ENCODE peak calls at places on chromosome 2, in four cellular contexts. B is NT2/D1, D is stomach, P is tibial artery. H is an unnamed sample. For H3K27me3, the result is how much of the 10 kb centered on the place peaks cover.

GRCh38 chr2:221102896-221103688 is 469.0 kb downstream of the EPHA4 start:
- DNase-seq in B (no peak), D (no peak), P (no peak), H (no peak)

GRCh38 chr2:96142217-96143113 is 2.8 kb downstream of the DUSP2 start:
- DNase-seq in B (no peak), D (no peak), P (no peak), H (no peak)

GRCh38 chr2:101127319-101128056 is 23.7 kb downstream of the TBC1D8 start:
- DNase-seq in B (no peak), D (no peak), P (no peak), H (no peak)

GRCh38 chr2:27095745-27096651 is 9.4 kb downstream of the KHK start:
- DNase-seq in B (no peak), D (peak), P (no peak), H (peak)

GRCh38 chr2:28152585-28153284 is 239.9 kb upstream of the FOSL2 start:
- DNase-seq in B (no peak), D (no peak), P (no peak), H (no peak)

GRCh38 chr2:218323526-218324472 is 31.5 kb upstream of the TMBIM1 start:
- DNase-seq in B (peak), D (no peak), P (no peak), H (peak)

GRCh38 chr2:42977236-42978174 is 185.1 kb upstream of the HAAO start:
- DNase-seq in B (no peak), D (no peak), P (peak), H (no peak)

GRCh38 chr2:136135924-136136906 is 18.3 kb upstream of the CXCR4 start:
- DNase-seq in B (no peak), D (peak), P (no peak), H (no peak)

GRCh38 chr2:30514134-30514860 is 67.3 kb downstream of the LCLAT1 start:
- DNase-seq in B (no peak), D (no peak), P (no peak), H (peak)

GRCh38 chr2:225768741-225769140 is 369.2 kb downstream of the NYAP2 start:
- DNase-seq in B (no peak), D (no peak), P (no peak), H (no peak)

GRCh38 chr2:17934721-17935120 is 56.3 kb downstream of the KCNS3 start:
- DNase-seq in B (no peak), D (no peak), P (peak), H (no peak)

GRCh38 chr2:25365241-25365640 is 23.5 kb upstream of the DNMT3A start:
- DNase-seq in B (no peak), D (no peak), P (no peak), H (no peak)

GRCh38 chr2:47062721-47063120 is 92.4 kb downstream of the STPG4 start:
- DNase-seq in B (no peak), D (no peak), P (no peak), H (no peak)

GRCh38 chr2:240217431-240218301 is 77.2 kb upstream of the OTOS start:
- DNase-seq in B (no peak), D (peak), P (peak), H (no peak)

GRCh38 chr2:227207573-227207972 is 43.1 kb downstream of the COL4A3 start:
- DNase-seq in B (no peak), D (no peak), P (no peak), H (no peak)
- H3K27me3 ChIP-seq in B (under half), D (under half), P (under half), H (under half)

GRCh38 chr2:20664071-20664390 is 2.9 kb upstream of the GDF7 start:
- DNase-seq in B (no peak), D (no peak), P (peak), H (no peak)

GRCh38 chr2:20663196-20664070 is 3.5 kb upstream of the GDF7 start:
- DNase-seq in B (no peak), D (no peak), P (peak), H (no peak)

GRCh38 chr2:20665261-20666113 is 1.5 kb upstream of the GDF7 start:
- DNase-seq in B (no peak), D (no peak), P (peak), H (no peak)

GRCh38 chr2:20666114-20666363 is 905 bp upstream of the GDF7 start:
- DNase-seq in B (no peak), D (no peak), P (peak), H (no peak)

DNA sequence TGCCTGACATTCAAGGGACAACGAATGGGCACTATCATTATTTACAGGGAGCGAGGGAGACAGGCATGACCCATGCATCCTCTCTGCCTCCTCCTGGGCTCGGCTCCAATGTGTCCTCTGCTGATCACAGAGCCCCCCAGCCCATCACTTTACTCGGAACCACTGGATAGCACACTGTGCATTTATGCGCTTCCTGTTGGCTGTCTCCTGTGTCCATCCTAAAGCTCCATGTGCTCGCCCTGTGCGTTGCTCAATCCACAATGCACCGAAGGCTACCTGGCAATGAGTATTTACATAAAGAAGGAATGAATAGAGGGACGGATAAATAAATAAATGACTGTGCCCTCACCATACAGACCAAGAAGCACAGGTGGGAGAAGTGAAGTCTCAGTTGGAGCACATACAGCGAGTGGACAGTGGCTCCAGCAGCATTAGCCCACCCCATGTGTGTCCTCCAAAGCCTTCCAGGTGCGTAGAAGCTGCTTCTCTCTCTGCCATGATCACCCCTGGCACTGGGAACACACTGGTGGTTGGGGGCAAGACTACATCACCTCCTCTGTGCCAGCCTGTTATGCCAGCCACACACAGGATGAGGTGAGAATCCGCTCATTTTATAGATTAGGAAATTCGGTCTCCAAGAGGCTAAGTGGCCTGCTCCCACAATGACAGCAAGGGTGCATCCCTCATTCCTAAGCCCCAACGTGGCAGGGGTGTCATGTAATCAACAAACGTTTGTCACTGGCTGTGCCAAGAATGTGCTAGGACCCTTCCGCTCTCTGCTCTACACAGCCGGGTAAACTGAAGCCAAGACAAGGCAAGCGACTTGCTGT is 2.3 kb upstream of the GDF7 start:
- DNase-seq in B (no peak), D (no peak), P (no peak), H (no peak)
- H3K27me3 ChIP-seq in B (half or more), D (half or more), P (under half), H (under half)

DNA sequence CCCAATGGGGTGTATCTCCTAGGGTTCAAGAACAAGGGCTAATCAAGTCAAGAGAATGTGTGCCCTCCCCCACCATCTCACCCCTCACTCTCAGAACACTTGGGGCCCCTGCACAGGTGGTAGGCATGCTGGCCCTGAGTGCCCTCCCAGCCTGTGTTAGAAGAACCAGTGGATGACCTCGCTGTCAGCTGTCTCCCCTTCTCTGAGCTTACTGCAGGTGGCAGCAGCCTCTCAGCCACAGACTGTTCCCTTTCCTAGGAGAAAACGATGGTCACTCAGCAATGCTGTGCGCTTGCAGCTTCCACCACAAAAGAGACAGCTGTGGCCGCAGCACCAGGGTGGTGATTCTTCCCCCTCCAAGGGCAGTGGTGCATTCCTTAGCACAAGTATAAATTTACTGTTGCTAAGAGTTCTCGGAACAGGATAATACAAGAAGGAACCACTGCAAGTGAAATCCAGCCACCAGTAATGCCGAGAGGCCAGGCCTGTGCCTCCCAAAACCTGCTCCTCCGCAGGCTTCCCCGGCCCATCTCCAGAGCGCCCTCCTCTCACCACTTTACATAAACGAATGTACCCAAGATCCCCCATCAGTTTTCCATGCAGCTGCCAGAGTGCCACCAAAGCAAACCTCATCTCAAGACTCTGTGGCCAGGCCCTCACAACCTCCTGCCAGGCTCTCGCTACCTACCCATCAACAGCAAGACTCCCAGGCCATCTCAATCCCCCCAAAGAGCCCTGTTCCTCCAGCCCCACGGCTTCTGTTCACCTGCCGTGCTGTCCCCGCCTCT is 935 bp upstream of the RAMP1 start:
- DNase-seq in B (peak), D (peak), P (peak), H (peak)
- H3K27me3 ChIP-seq in B (under half), D (under half), P (under half), H (under half)

GRCh38 chr2:223614534-223614933 is 12.4 kb upstream of the SCG2 start:
- DNase-seq in B (no peak), D (no peak), P (no peak), H (no peak)
- H3K27me3 ChIP-seq in B (half or more), D (under half), P (under half), H (under half)

GRCh38 chr2:9946818-9947217 is 4.7 kb upstream of the GRHL1 start:
- DNase-seq in B (no peak), D (no peak), P (no peak), H (no peak)

GRCh38 chr2:9950521-9951271 is 797 bp upstream of the GRHL1 start:
- DNase-seq in B (no peak), D (peak), P (no peak), H (peak)

GRCh38 chr2:9949239-9949991 is 2.1 kb upstream of the GRHL1 start:
- DNase-seq in B (no peak), D (no peak), P (no peak), H (no peak)

GRCh38 chr2:9949992-9950520 is 1.4 kb upstream of the GRHL1 start:
- DNase-seq in B (no peak), D (no peak), P (no peak), H (no peak)

DNA sequence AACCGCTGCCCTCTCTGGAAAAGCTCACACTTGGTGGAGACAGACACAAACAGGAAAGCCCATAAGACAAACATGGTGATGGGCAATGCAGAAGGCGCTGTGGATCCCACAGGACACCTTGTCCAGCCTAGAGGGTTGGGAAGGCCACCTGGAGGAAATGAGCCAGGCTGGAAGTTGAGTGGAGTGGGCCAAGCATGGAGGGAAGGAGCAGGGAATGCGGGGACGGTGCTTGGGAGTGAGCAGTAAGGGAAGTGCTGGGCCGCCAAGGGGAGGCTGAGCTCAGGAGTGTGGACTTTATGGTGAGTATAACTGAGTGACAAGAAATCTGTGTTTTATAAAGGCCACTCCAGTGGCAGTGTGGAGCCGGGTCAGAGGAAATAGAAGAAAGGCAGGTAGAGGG is 2.8 kb upstream of the GRHL1 start:
- DNase-seq in B (no peak), D (no peak), P (no peak), H (no peak)
- H3K27me3 ChIP-seq in B (under half), D (under half), P (under half), H (under half)

DNA sequence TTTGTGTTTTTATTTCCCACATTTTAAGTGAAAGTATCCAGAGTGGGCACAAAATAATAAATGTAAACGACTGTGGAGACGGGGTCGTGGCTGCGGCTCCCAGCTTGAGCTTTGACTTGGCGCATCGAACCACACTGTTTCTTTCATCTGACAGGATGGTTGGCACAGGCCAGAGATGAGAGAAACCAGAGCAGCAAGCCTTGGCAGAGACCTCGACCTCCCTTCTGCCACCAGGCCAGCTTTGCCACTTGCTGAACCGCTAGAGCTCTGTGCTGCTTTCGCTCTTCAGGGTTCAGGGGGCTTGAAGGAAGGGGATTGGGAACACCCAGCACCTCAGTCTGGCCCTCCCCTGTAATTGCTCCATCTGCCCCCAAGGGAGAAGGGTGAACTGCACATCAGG is 22.7 kb downstream of the POU3F3 start:
- DNase-seq in B (no peak), D (no peak), P (no peak), H (no peak)
- H3K27me3 ChIP-seq in B (half or more), D (under half), P (half or more), H (under half)

GRCh38 chr2:176125215-176126054 is 2.9 kb downstream of the HOXD9 start:
- DNase-seq in B (no peak), D (no peak), P (no peak), H (no peak)
- H3K27me3 ChIP-seq in B (half or more), D (half or more), P (half or more), H (under half)

DNA sequence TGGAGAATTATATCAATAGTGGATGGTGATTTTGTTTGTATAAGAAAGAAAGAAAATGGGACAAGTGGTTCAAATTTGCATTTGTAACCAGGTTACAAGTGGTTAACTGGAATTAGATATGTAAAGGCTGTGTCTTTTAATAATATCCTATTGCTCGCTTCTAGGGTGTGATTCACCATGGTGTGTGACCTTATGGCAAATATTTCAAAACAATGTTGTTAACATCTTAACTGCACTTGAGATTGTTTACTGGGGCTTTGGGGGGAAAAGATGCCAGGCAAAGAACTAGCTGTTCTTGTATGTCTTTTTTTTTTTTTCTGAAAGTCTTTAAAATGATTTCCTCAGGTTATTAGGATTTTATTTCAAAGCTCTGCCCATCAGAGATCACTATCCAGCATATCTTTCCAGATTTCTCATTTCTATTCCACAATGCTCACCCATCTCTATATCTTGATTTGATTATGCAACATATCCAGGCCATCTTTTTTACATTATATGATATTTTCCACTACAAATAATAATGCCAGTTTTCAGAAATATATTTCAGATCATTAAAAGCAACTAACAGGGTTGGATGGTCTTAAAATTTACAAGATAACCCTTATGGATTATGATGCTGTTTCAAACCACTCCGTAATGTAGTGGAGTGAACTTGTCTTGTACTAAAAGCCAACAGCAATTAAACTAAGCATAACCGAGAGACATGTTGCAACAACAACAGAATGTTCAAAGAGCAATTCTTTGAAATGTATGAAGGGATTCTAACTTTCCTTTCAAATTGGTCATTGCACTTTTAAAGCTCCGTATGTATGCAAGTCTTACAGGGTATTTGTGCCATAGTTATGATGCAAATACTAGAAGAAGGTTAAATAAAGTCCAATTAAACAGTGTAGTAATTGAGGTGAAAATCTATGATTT is 341.5 kb upstream of the ETAA1 start:
- DNase-seq in B (no peak), D (no peak), P (no peak), H (no peak)
- H3K27me3 ChIP-seq in B (under half), D (under half), P (under half), H (under half)

DNA sequence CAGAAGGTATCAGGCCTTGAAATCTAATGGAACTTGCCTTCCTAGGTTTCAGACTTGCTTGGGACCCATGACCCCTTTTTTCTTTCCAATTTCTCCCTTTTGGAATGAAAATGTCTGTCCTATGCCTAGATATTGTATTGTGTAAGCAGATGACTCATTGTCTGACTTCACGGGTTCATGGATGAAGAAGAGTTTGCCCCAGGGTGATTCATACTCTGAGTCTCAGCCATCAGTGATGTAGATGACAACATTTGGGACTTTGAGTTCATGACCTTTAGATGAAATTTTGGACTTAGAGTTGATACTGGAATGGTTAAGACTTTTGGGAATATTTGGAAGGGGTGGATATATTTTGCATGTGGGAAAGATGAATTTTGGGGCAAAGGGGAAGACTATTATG is 11.2 kb upstream of the SCYGR5 start:
- DNase-seq in B (no peak), D (no peak), P (no peak), H (no peak)
- H3K27me3 ChIP-seq in B (under half), D (under half), P (under half), H (under half)